ENCODE peak calls at places on chromosomes 6 and 20, in five cellular contexts. E is PC-9; L is CD8-positive, alpha-beta memory T cell; X is upper lobe of right lung; M is psoas muscle. W is an unnamed sample.

GRCh38 chr6:466564-466963 is 75.0 kb downstream of the IRF4 start:
- DNase-seq in E (no peak), L (no peak), X (no peak), M (no peak), W (no peak)

GRCh38 chr6:170186006-170186908 is 104.6 kb downstream of the DLL1 start:
- DNase-seq in E (no peak), L (no peak), X (peak), M (no peak), W (peak)

GRCh38 chr6:30719356-30719755 is 796 bp upstream of the TUBB start:
- DNase-seq in E (no peak), L (no peak), X (no peak), M (no peak), W (no peak)

GRCh38 chr6:5509106-5509505 is 247.8 kb downstream of the FARS2 start:
- DNase-seq in E (no peak), L (no peak), X (no peak), M (no peak), W (no peak)

GRCh38 chr6:11814116-11814515 is 35.5 kb upstream of the ADTRP start:
- DNase-seq in E (no peak), L (no peak), X (no peak), M (no peak), W (no peak)

GRCh38 chr6:166633732-166634535 is 6.9 kb upstream of the RPS6KA2 start:
- DNase-seq in E (no peak), L (no peak), X (peak), M (peak), W (no peak)

GRCh38 chr6:122289721-122290501 is 109.5 kb upstream of the HSF2 start:
- DNase-seq in E (no peak), L (no peak), X (no peak), M (no peak), W (no peak)

GRCh38 chr6:3520541-3521220 is 63.8 kb upstream of the SLC22A23 start:
- DNase-seq in E (no peak), L (no peak), X (no peak), M (no peak), W (no peak)

GRCh38 chr6:155493026-155493693 is 37.5 kb upstream of the NOX3 start:
- DNase-seq in E (no peak), L (no peak), X (no peak), M (no peak), W (no peak)

GRCh38 chr6:155400022-155400965 is 55.3 kb downstream of the NOX3 start:
- DNase-seq in E (no peak), L (no peak), X (no peak), M (no peak), W (no peak)

GRCh38 chr6:582370-582769 is 74.5 kb downstream of the HUS1B start:
- DNase-seq in E (no peak), L (no peak), X (no peak), M (no peak), W (peak)

GRCh38 chr20:42308980-42309524 is 690.9 kb upstream of the CHD6 start:
- DNase-seq in E (no peak), L (no peak), X (no peak), M (no peak), W (no peak)

GRCh38 chr6:117206951-117207687 is 58.2 kb upstream of the VGLL2 start:
- DNase-seq in E (no peak), L (no peak), X (no peak), M (no peak), W (no peak)

GRCh38 chr20:18224968-18225568 is 63.3 kb upstream of the ZNF133 start:
- DNase-seq in E (peak), L (no peak), X (no peak), M (peak), W (peak)

GRCh38 chr6:20182926-20183521 is 29.2 kb downstream of the MBOAT1 start:
- DNase-seq in E (peak), L (no peak), X (peak), M (peak), W (peak)

GRCh38 chr20:56515657-56516381 is 8.7 kb upstream of the FAM209A start:
- DNase-seq in E (no peak), L (no peak), X (no peak), M (no peak), W (no peak)

GRCh38 chr20:23636182-23636907 is 1.4 kb downstream of the CST3 start:
- DNase-seq in E (no peak), L (no peak), X (no peak), M (no peak), W (no peak)

GRCh38 chr6:145631374-145631773 is 103.9 kb downstream of the EPM2A start:
- DNase-seq in E (no peak), L (no peak), X (no peak), M (no peak), W (no peak)

GRCh38 chr20:58538752-58539151 is 23.6 kb upstream of the APCDD1L start:
- DNase-seq in E (no peak), L (no peak), X (no peak), M (no peak), W (no peak)

GRCh38 chr6:34633785-34634184 is 62.8 kb downstream of the ILRUN start:
- DNase-seq in E (no peak), L (no peak), X (no peak), M (no peak), W (no peak)

GRCh38 chr6:150600302-150601017 is 775 bp downstream of the PLEKHG1 start:
- DNase-seq in E (peak), L (peak), X (peak), M (peak), W (peak)

GRCh38 chr6:2848851-2849250 is 7.2 kb upstream of the SERPINB1 start:
- DNase-seq in E (no peak), L (peak), X (no peak), M (no peak), W (no peak)

GRCh38 chr6:3755637-3756515 is 4.4 kb upstream of the PXDC1 start:
- DNase-seq in E (no peak), L (no peak), X (no peak), M (no peak), W (no peak)

GRCh38 chr6:22098623-22099022 is 198.2 kb downstream of the PRL start:
- DNase-seq in E (no peak), L (no peak), X (no peak), M (no peak), W (no peak)

GRCh38 chr6:5518936-5519491 is 257.7 kb downstream of the FARS2 start:
- DNase-seq in E (no peak), L (no peak), X (no peak), M (no peak), W (no peak)

GRCh38 chr6:52984247-52984646 is 10.8 kb downstream of the GSTA4 start:
- DNase-seq in E (peak), L (peak), X (no peak), M (no peak), W (no peak)

GRCh38 chr20:20414640-20415274 is 46.9 kb downstream of the INSM1 start:
- DNase-seq in E (no peak), L (no peak), X (no peak), M (no peak), W (no peak)

GRCh38 chr6:163354085-163354484 is 60.4 kb upstream of the QKI start:
- DNase-seq in E (peak), L (no peak), X (no peak), M (no peak), W (no peak)

GRCh38 chr6:71733970-71734899 is 152.1 kb upstream of the RIMS1 start:
- DNase-seq in E (no peak), L (no peak), X (no peak), M (no peak), W (no peak)

GRCh38 chr6:143940011-143940597 is 68.0 kb downstream of the PLAGL1 start:
- DNase-seq in E (peak), L (peak), X (no peak), M (no peak), W (peak)

GRCh38 chr20:10992776-10993175 is 319.0 kb upstream of the JAG1 start:
- DNase-seq in E (no peak), L (no peak), X (no peak), M (no peak), W (no peak)

GRCh38 chr6:85945454-85946185 is 302.9 kb upstream of the SYNCRIP start:
- DNase-seq in E (no peak), L (no peak), X (no peak), M (no peak), W (no peak)

GRCh38 chr6:13859871-13860555 is 45.7 kb upstream of the MCUR1 start:
- DNase-seq in E (no peak), L (no peak), X (no peak), M (no peak), W (no peak)

GRCh38 chr6:97085772-97086171 is 161.2 kb downstream of the KLHL32 start:
- DNase-seq in E (no peak), L (no peak), X (no peak), M (no peak), W (no peak)

GRCh38 chr20:53662595-53662994 is 69.0 kb upstream of the ZNF217 start:
- DNase-seq in E (no peak), L (no peak), X (no peak), M (no peak), W (no peak)
- H3K27ac ChIP-seq in E (no peak), L (no peak), X (no peak), M (no peak), W (no peak)

GRCh38 chr20:50196896-50197295 is 6.3 kb downstream of the CEBPB start:
- DNase-seq in E (peak), L (no peak), X (no peak), M (no peak), W (no peak)

GRCh38 chr20:50194831-50195523 is 4.3 kb downstream of the CEBPB start:
- DNase-seq in E (no peak), L (no peak), X (no peak), M (peak), W (no peak)

GRCh38 chr20:50193851-50194830 is 3.5 kb downstream of the CEBPB start:
- DNase-seq in E (peak), L (no peak), X (peak), M (peak), W (no peak)

GRCh38 chr20:50196248-50196647 is 5.6 kb downstream of the CEBPB start:
- DNase-seq in E (peak), L (no peak), X (no peak), M (no peak), W (no peak)

DNA sequence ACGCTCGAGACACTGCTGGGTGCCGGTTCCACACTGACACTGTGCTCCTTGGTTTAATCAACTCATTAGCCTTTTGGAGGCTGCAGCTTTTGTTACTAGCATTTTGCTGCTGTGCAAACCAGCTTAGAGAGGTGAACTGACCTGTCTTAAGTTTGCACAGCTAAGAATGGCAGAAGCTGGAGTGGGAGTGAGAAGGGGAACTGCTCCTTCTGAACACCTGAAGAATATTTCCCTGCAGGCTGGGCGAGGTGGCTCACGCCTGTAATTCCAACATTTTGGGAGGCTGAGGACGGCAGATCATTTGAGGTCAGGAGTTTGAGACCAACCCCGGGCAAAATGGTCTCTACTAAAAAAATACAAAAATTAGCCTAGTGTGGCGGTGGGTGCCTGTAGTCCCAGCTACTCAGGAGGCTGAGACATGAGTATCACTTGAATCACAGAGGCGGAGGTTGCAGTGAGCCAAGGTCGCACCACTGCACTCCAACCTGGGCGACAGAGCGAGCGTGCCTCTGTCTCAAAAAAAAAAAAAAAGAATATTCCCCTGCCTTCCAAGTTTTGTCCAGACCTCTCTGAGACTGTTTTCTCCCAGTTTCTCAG is 5.0 kb downstream of the CEBPB start:
- DNase-seq in E (peak), L (no peak), X (no peak), M (no peak), W (no peak)
- H3K27ac ChIP-seq in E (peak), L (no peak), X (peak), M (peak), W (peak)

DNA sequence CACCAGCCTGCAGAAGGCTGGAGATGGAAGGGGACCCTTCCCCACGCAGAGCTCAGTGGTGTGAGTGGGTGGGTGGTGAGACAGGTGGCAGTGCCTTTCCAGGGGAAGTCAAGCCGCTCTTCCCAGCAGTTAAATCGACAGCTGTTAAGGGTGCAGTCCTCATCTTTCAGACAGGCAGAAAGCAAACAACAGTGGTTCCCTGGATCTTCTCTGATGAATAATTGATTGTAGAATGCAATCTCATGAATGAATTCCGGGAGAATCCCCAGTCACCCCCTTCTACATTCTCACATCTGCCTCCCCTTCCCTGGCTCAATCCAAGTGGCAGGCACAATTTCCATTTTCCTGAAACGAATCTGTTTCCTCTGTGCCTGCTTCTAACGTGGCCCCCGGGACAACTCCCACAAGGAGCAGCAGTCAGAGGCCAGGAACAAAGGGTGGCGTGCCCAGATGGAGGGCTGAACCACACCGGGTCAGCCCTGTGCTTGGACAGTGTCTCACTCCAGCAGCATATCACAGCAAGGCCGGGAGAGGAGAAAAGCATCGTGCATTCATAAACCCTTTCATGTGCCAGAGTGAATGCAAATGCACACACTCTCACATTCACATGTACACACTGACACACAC is 237.5 kb downstream of the LRFN2 start:
- DNase-seq in E (no peak), L (no peak), X (no peak), M (no peak), W (no peak)
- H3K27ac ChIP-seq in E (no peak), L (no peak), X (no peak), M (no peak), W (no peak)

GRCh38 chr6:99334526-99335127 is 14.8 kb downstream of the FAXC start:
- DNase-seq in E (peak), L (no peak), X (no peak), M (no peak), W (peak)
- H3K27ac ChIP-seq in E (no peak), L (no peak), X (no peak), M (no peak), W (no peak)